ENCODE peak calls at places on chromosomes 5 and 9, in four cellular contexts. U is brain microvascular endothelial cell, N is fibroblast of mammary gland, E is astrocyte of the spinal cord. A is an unnamed sample.
A peak's percentile ranks its signal among the peaks of the same experiment; 100 is the strongest.

GRCh38 chr5:148708854-148709253 is 54.5 kb upstream of the HTR4 start:
- DNase-seq in N (no peak), U (no peak), E (no peak), A (no peak)

GRCh38 chr9:126720661-126721530 is 83.9 kb upstream of the ZBTB43 start:
- DNase-seq in E (no peak), N (no peak), U (no peak), A (no peak)

GRCh38 chr5:27315541-27316282 is 277.3 kb upstream of the CDH9 start:
- DNase-seq in N (peak; percentile 80), U (peak; percentile 42), E (peak; percentile 75), A (no peak)

GRCh38 chr5:54180616-54181015 is 129.8 kb downstream of the ARL15 start:
- DNase-seq in N (peak; percentile 15), E (peak; percentile 8), U (peak; percentile 12), A (no peak)

GRCh38 chr5:168947212-168947868 is 353.6 kb downstream of the SLIT3 start:
- DNase-seq in N (peak; percentile 39), U (peak; percentile 25), E (peak; percentile 29), A (no peak)

GRCh38 chr9:126956929-126957686 is 42.5 kb downstream of the RALGPS1 start:
- DNase-seq in E (peak; percentile 68), U (peak; percentile 33), N (peak; percentile 71), A (no peak)

GRCh38 chr9:112867275-112867991 is 23.2 kb downstream of the SLC46A2 start:
- DNase-seq in N (peak; percentile 90), E (peak; percentile 66), U (peak; percentile 56), A (peak; percentile 29)

GRCh38 chr9:69877852-69878507 is 57.4 kb downstream of the CFAP95 start:
- DNase-seq in N (peak; percentile 60), E (peak; percentile 58), U (no peak), A (no peak)

GRCh38 chr5:149432861-149433462 is 53.9 kb upstream of the IL17B start:
- DNase-seq in E (no peak), N (no peak), U (no peak), A (no peak)

GRCh38 chr9:36828574-36829141 is 205.4 kb downstream of the PAX5 start:
- DNase-seq in N (no peak), E (no peak), U (no peak), A (no peak)

GRCh38 chr5:153797484-153797883 is 241.2 kb downstream of the FAM114A2 start:
- DNase-seq in N (no peak), E (no peak), U (no peak), A (no peak)

GRCh38 chr5:179294891-179295777 is 50.1 kb downstream of the ADAMTS2 start:
- DNase-seq in E (peak; percentile 23), U (no peak), N (peak; percentile 63), A (no peak)

GRCh38 chr5:110031402-110032140 is 341.8 kb downstream of the MAN2A1 start:
- DNase-seq in E (no peak), U (no peak), N (no peak), A (no peak)

GRCh38 chr5:36492998-36493655 is 113.3 kb upstream of the SLC1A3 start:
- DNase-seq in E (peak; percentile 80), N (peak; percentile 86), U (peak; percentile 39), A (no peak)

GRCh38 chr9:134326754-134327526 is 685 bp downstream of the RXRA start:
- DNase-seq in N (peak; percentile 31), U (no peak), E (peak; percentile 48), A (no peak)

GRCh38 chr9:93590609-93591234 is 14.3 kb downstream of the PHF2 start:
- DNase-seq in E (no peak), U (no peak), N (no peak), A (no peak)

DNA sequence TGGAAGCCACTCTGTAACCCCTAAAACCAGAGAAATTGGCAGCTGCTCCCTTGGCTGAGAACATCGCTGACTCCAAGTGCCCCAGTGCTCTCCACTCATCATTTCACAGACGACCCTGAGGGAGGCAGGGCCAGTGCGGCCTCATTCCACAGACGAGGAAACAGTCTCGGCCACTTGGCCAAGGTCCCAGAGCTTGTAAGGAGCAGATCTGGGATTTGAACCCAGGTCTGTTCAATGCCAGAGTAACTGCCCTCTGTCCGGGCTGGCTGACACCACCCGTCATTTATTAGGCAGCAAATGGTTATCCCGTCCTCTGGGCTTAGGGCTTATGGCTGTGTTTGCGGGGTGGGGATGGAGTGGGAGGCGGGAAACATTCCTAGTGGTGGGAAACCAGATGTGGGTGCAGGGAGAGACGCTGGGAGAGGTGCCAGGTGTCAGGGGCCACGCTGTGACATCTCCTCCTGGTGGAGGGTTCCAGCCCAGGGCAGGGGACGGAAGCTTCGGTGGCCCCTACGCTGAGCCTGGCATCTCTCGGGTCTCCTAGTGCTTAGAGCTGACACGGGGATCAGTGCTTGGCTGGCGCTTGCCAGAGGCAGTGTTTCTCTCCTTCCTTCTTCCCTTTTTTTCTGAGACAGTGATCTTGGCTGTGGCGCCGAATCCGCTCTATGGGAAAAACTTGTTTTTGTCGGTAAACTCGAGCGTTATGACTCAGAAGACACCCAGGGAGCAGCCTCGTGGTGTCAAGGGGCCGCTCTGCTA is 20.1 kb upstream of the IER5L start:
- DNase-seq in U (peak; percentile 84), E (peak; percentile 92), N (peak; percentile 90), A (peak; percentile 56)
- TF ChIP-seq CTCF in U (peak; percentile 31), E (peak; percentile 2), N (no peak), A (no peak)

DNA sequence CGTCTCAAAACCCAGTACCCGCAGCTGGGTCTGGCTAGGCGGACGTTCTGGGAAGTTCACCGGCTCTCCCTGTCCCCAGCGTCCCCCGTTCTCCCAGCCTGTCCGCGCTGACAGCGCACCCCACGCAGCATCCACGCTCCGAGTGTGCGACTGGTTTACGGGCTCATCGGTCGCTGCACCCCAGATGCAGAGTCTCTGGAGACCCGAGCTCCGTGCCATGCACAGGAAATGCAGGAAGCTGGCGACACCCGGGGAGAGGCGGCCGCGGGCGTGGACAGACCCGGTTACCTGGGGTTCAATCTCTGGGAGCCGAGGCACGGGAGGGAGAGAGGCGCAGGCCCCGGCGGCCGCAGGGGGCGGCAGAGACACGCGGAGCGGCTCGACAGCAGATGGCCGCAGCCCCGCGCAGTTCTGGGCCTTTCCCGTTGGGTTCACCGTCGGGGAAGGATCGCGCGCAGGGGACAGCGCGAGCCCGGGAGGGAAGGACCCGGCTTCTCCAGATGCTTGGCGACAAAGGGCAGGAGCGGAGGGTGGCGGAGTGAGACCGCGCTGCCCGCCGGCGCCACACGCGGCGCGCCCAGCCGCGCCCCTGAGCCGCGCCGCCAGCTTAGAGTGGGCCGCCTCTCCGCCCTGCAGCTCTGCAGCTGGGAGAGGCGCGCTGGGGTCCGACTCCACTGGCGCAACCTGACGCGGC is 558 bp downstream of the SHROOM1 start:
- DNase-seq in E (peak; percentile 55), U (peak; percentile 43), N (peak; percentile 49), A (no peak)
- H3K4me3 ChIP-seq in E (peak overlapping the region; percentile 50), U (peak overlapping the region; percentile 61), N (peak overlapping the region; percentile 58), A (peak overlapping the region; percentile 65)

GRCh38 chr5:30650311-30650710 is 543.2 kb upstream of the CDH6 start:
- DNase-seq in N (no peak), U (no peak), E (no peak), A (no peak)
- TF ChIP-seq CTCF in N (no peak), U (no peak), E (no peak), A (no peak)

GRCh38 chr5:134005415-134006118 is 792 bp upstream of the VDAC1 start:
- DNase-seq in U (no peak), N (no peak), E (no peak), A (no peak)

GRCh38 chr5:134004626-134005414 is at the start of gene VDAC1:
- DNase-seq in U (peak; percentile 76), N (peak; percentile 79), E (peak; percentile 89), A (no peak)

GRCh38 chr5:134003957-134004625 is 684 bp downstream of the VDAC1 start:
- DNase-seq in U (peak; percentile 18), E (peak; percentile 42), N (peak; percentile 54), A (no peak)

GRCh38 chr5:134007581-134008256 is 2.9 kb upstream of the VDAC1 start:
- DNase-seq in U (peak; percentile 18), N (peak; percentile 51), E (no peak), A (no peak)

GRCh38 chr5:134006119-134006514 is 1.3 kb upstream of the VDAC1 start:
- DNase-seq in E (no peak), N (no peak), U (no peak), A (no peak)
- H3K4me3 ChIP-seq in E (peak overlapping the region; percentile 75), N (peak overlapping the region; percentile 64), U (peak overlapping the region; percentile 82), A (no peak overlapping the region)

GRCh38 chr5:76016258-76016657 is 66.9 kb upstream of the SV2C start:
- DNase-seq in U (no peak), N (no peak), E (no peak), A (no peak)
- TF ChIP-seq CTCF in U (peak; percentile 26), N (no peak), E (no peak), A (peak; percentile 18)